ENCODE peak calls at places on chromosomes 3 and 15, in six cellular contexts. C is mesendoderm, O is IMR-90, E is H9, I is mesenchymal stem cell, R is H1. P is an unnamed sample.

GRCh38 chr15:85910796-85911195 is 116.1 kb upstream of the KLHL25 start:
- DNase-seq in E (no peak), C (peak; percentile 22), R (no peak), I (no peak), O (no peak), P (no peak)

GRCh38 chr3:135887220-135887619 is 78.3 kb upstream of the PPP2R3A start:
- DNase-seq in C (no peak), I (no peak), E (no peak), O (peak; percentile 87), R (no peak), P (no peak)

GRCh38 chr3:39144095-39144747 is 9.2 kb downstream of the CSRNP1 start:
- DNase-seq in R (no peak), I (no peak), O (no peak), E (peak; percentile 26), C (no peak), P (no peak)

GRCh38 chr3:196688349-196688748 is 23.7 kb downstream of the CEP19 start:
- DNase-seq in O (peak; percentile 69), C (no peak), E (no peak), I (peak; percentile 81), R (no peak), P (no peak)

GRCh38 chr15:52795464-52796227 is 5.5 kb upstream of the ONECUT1 start:
- DNase-seq in C (no peak), O (no peak), E (no peak), R (peak; percentile 62), I (no peak), P (no peak)

GRCh38 chr3:106032479-106032878 is 163.7 kb upstream of the CBLB start:
- DNase-seq in I (no peak), R (no peak), O (no peak), C (no peak), E (no peak), P (no peak)

GRCh38 chr3:157631468-157631867 is 128.3 kb upstream of the VEPH1 start:
- DNase-seq in I (no peak), C (no peak), R (no peak), E (no peak), O (no peak), P (no peak)

GRCh38 chr3:168995129-168995528 is 668.4 kb downstream of the MECOM start:
- DNase-seq in E (no peak), C (no peak), R (no peak), O (no peak), I (no peak), P (no peak)

GRCh38 chr3:189393598-189393997 is 221.8 kb downstream of the TPRG1 start:
- DNase-seq in E (no peak), R (no peak), C (no peak), O (no peak), I (peak; percentile 58), P (no peak)

GRCh38 chr15:68378595-68378994 is 53.4 kb downstream of the ITGA11 start:
- DNase-seq in E (no peak), C (no peak), O (no peak), I (no peak), R (no peak), P (no peak)

GRCh38 chr3:45555154-45555591 is 39.4 kb upstream of the LIMD1 start:
- DNase-seq in E (no peak), C (no peak), O (no peak), R (no peak), I (no peak), P (no peak)
- H3K4me1 ChIP-seq in E (peaks cover 2% of the 10 kb centered on the region), C (peaks cover 4% of the 10 kb centered on the region), O (peaks cover 38% of the 10 kb centered on the region), R (peaks cover 7% of the 10 kb centered on the region), I (peaks cover 39% of the 10 kb centered on the region), P (peaks cover 11% of the 10 kb centered on the region)

GRCh38 chr3:141320399-141321108 is 47.8 kb upstream of the ZBTB38 start:
- DNase-seq in C (no peak), O (no peak), R (no peak), I (no peak), E (no peak), P (no peak)

GRCh38 chr3:141326123-141326522 is 42.2 kb upstream of the ZBTB38 start:
- DNase-seq in O (no peak), I (no peak), E (no peak), R (no peak), C (no peak), P (no peak)

GRCh38 chr3:141323936-141324704 is 44.2 kb upstream of the ZBTB38 start:
- DNase-seq in I (no peak), O (no peak), C (no peak), R (no peak), E (no peak), P (no peak)

GRCh38 chr3:141316851-141317250 is 51.5 kb upstream of the ZBTB38 start:
- DNase-seq in R (no peak), C (no peak), E (no peak), I (no peak), O (no peak), P (no peak)

GRCh38 chr3:141321109-141321497 is 47.2 kb upstream of the ZBTB38 start:
- DNase-seq in R (no peak), O (peak; percentile 58), I (peak; percentile 41), E (no peak), C (no peak), P (no peak)
- H2BK15ac ChIP-seq in R (no peak overlapping the region), O (peak overlapping the region; percentile 66), I (no peak overlapping the region), E (no peak overlapping the region), C (no peak overlapping the region), P (no peak overlapping the region)

GRCh38 chr15:99438691-99439523 is 126.9 kb upstream of the MEF2A start:
- DNase-seq in I (peak; percentile 41), C (no peak), E (peak; percentile 25), R (peak; percentile 45), O (no peak), P (no peak)
- H3K4me1 ChIP-seq in I (peaks cover 40% of the 10 kb centered on the region), C (peaks cover 2% of the 10 kb centered on the region), E (no peaks in the 10 kb centered on the region), R (peaks cover 13% of the 10 kb centered on the region), O (peaks cover 14% of the 10 kb centered on the region), P (peaks cover 20% of the 10 kb centered on the region)

GRCh38 chr3:62201438-62202035 is 171.8 kb downstream of the FEZF2 start:
- DNase-seq in I (peak; percentile 34), E (no peak), O (peak; percentile 51), R (no peak), C (no peak), P (peak; percentile 23)
- H2BK15ac ChIP-seq in I (no peak overlapping the region), E (no peak overlapping the region), O (no peak overlapping the region), R (no peak overlapping the region), C (no peak overlapping the region), P (no peak overlapping the region)

GRCh38 chr3:43319364-43319763 is 33.0 kb downstream of the SNRK start:
- DNase-seq in R (no peak), I (no peak), O (no peak), C (no peak), E (no peak), P (no peak)

GRCh38 chr3:43319794-43320193 is 33.5 kb downstream of the SNRK start:
- DNase-seq in C (no peak), E (no peak), O (no peak), R (no peak), I (peak; percentile 59), P (no peak)

GRCh38 chr3:43317461-43318316 is 31.3 kb downstream of the SNRK start:
- DNase-seq in E (no peak), C (peak; percentile 4), R (no peak), O (no peak), I (peak; percentile 82), P (no peak)

GRCh38 chr3:43320288-43320687 is 33.9 kb downstream of the SNRK start:
- DNase-seq in E (no peak), R (no peak), O (no peak), I (no peak), C (peak; percentile 28), P (no peak)

GRCh38 chr3:43316783-43317460 is 30.6 kb downstream of the SNRK start:
- DNase-seq in I (peak; percentile 27), O (no peak), C (peak; percentile 47), R (no peak), E (no peak), P (no peak)
- H3K4me1 ChIP-seq in I (peaks cover 4% of the 10 kb centered on the region), O (peaks cover 9% of the 10 kb centered on the region), C (no peaks in the 10 kb centered on the region), R (peaks cover 6% of the 10 kb centered on the region), E (no peaks in the 10 kb centered on the region), P (peaks cover 9% of the 10 kb centered on the region)

GRCh38 chr15:51269496-51269895 is 68.9 kb downstream of the CYP19A1 start:
- DNase-seq in C (no peak), I (no peak), O (no peak), E (no peak), R (no peak), P (no peak)
- H2BK15ac ChIP-seq in C (no peak overlapping the region), I (no peak overlapping the region), O (no peak overlapping the region), E (no peak overlapping the region), R (no peak overlapping the region), P (no peak overlapping the region)

GRCh38 chr3:66488492-66488891 is 12.3 kb downstream of the LRIG1 start:
- DNase-seq in C (no peak), O (no peak), E (no peak), R (no peak), I (no peak), P (no peak)
- H3K4me1 ChIP-seq in C (peaks cover 24% of the 10 kb centered on the region), O (peaks cover 31% of the 10 kb centered on the region), E (peaks cover 36% of the 10 kb centered on the region), R (peaks cover 53% of the 10 kb centered on the region), I (peaks cover 15% of the 10 kb centered on the region), P (peaks cover 47% of the 10 kb centered on the region)

GRCh38 chr3:48962340-48962739 is 27.7 kb upstream of the P4HTM start:
- DNase-seq in C (no peak), R (no peak), E (no peak), I (no peak), O (no peak), P (no peak)
- H2BK15ac ChIP-seq in C (no peak overlapping the region), R (no peak overlapping the region), E (no peak overlapping the region), I (no peak overlapping the region), O (no peak overlapping the region), P (no peak overlapping the region)

GRCh38 chr3:9201895-9202294 is 47.6 kb downstream of the SRGAP3 start:
- DNase-seq in O (no peak), C (no peak), R (no peak), E (no peak), I (no peak), P (no peak)
- H3K4me1 ChIP-seq in O (no peaks in the 10 kb centered on the region), C (peaks cover 6% of the 10 kb centered on the region), R (peaks cover 18% of the 10 kb centered on the region), E (peaks cover 2% of the 10 kb centered on the region), I (peaks cover 2% of the 10 kb centered on the region), P (peaks cover 26% of the 10 kb centered on the region)

GRCh38 chr3:171177553-171177952 is 151.0 kb upstream of the SLC2A2 start:
- DNase-seq in I (no peak), O (no peak), E (no peak), R (no peak), C (no peak), P (no peak)

GRCh38 chr3:171176244-171176925 is 149.9 kb upstream of the SLC2A2 start:
- DNase-seq in R (no peak), I (no peak), O (no peak), E (no peak), C (no peak), P (no peak)

GRCh38 chr3:171177056-171177455 is 150.5 kb upstream of the SLC2A2 start:
- DNase-seq in E (no peak), R (no peak), I (no peak), C (no peak), O (no peak), P (no peak)

GRCh38 chr3:171173732-171174131 is 147.2 kb upstream of the SLC2A2 start:
- DNase-seq in O (no peak), C (no peak), I (peak; percentile 25), E (peak; percentile 59), R (no peak), P (peak; percentile 36)

GRCh38 chr3:171175840-171176239 is 149.3 kb upstream of the SLC2A2 start:
- DNase-seq in I (no peak), O (peak; percentile 68), E (no peak), R (no peak), C (no peak), P (no peak)
- H2BK15ac ChIP-seq in I (no peak overlapping the region), O (no peak overlapping the region), E (no peak overlapping the region), R (no peak overlapping the region), C (no peak overlapping the region), P (no peak overlapping the region)

P was measured in neuronal stem cell.